ENCODE peak calls at places on chromosomes 4 and X, in eight cellular contexts. N is mesendoderm; D is CD8-positive, alpha-beta T cell; W is stimulated activated CD4-positive, alpha-beta T cell treated with anti-CD3 and anti-CD28 coated beads, TNF-alpha, amount 100 ng/mL, for 1 hour; T is H4; Y is cardiac fibroblast; O is iris pigment epithelial cell; I is germinal center. X is an unnamed sample.

GRCh38 chrX:140744085-140744484 is 34.5 kb downstream of the LINC00632 start:
- DNase-seq in N (peak), D (no peak), W (no peak), T (no peak), Y (no peak), O (no peak), I (no peak), X (no peak)

GRCh38 chrX:47145408-47146120 is 543 bp downstream of the RBM10 start:
- DNase-seq in N (no peak), D (no peak), W (no peak), T (no peak), Y (no peak), O (no peak), I (peak), X (no peak)

GRCh38 chr4:76679691-76680090 is 218.3 kb downstream of the SOWAHB start:
- DNase-seq in N (peak), D (no peak), W (no peak), T (no peak), Y (no peak), O (no peak), I (no peak), X (no peak)

GRCh38 chr4:174713181-174713580 is 115.9 kb downstream of the GLRA3 start:
- DNase-seq in N (peak), D (no peak), W (no peak), T (no peak), Y (no peak), O (no peak), I (no peak), X (no peak)

GRCh38 chr4:168723020-168723419 is 226.2 kb downstream of the PALLD start:
- DNase-seq in N (no peak), D (no peak), W (no peak), T (peak), Y (peak), O (peak), I (no peak), X (peak)

GRCh38 chrX:72255445-72255844 is 16.6 kb upstream of the ERCC6L start:
- DNase-seq in N (no peak), D (no peak), W (no peak), T (no peak), Y (no peak), O (no peak), I (no peak), X (no peak)

GRCh38 chrX:140709421-140709846 is at the start of gene LINC00632:
- DNase-seq in N (peak), D (no peak), W (no peak), T (no peak), Y (no peak), O (no peak), I (no peak), X (no peak)

GRCh38 chr4:135250040-135250439 is 1048.5 kb upstream of the PABPC4L start:
- DNase-seq in N (peak), D (no peak), W (no peak), T (no peak), Y (no peak), O (no peak), I (no peak), X (no peak)

GRCh38 chr4:148444296-148445070 is 2.3 kb upstream of the NR3C2 start:
- DNase-seq in N (peak), D (peak), W (peak), T (no peak), Y (no peak), O (peak), I (peak), X (no peak)

GRCh38 chr4:77172336-77172735 is 15.3 kb downstream of the CCNG2 start:
- DNase-seq in N (no peak), D (no peak), W (no peak), T (peak), Y (peak), O (peak), I (no peak), X (peak)

GRCh38 chr4:84971319-84971932 is 4.9 kb upstream of the WDFY3 start:
- DNase-seq in N (peak), D (no peak), W (no peak), T (peak), Y (peak), O (peak), I (no peak), X (peak)

GRCh38 chr4:100995671-100996070 is 351.7 kb downstream of the PPP3CA start:
- DNase-seq in N (peak), D (no peak), W (no peak), T (no peak), Y (no peak), O (no peak), I (no peak), X (no peak)

GRCh38 chrX:155662297-155662696 is 49.5 kb upstream of the TMLHE start:
- DNase-seq in N (peak), D (no peak), W (no peak), T (no peak), Y (peak), O (peak), I (no peak), X (peak)

GRCh38 chr4:177562163-177562562 is 119.9 kb upstream of the AGA start:
- DNase-seq in N (no peak), D (no peak), W (no peak), T (no peak), Y (no peak), O (no peak), I (no peak), X (no peak)

GRCh38 chrX:51899741-51900140 is 6.3 kb downstream of the MAGED1 start:
- DNase-seq in N (no peak), D (no peak), W (no peak), T (no peak), Y (peak), O (peak), I (no peak), X (no peak)

GRCh38 chrX:119410027-119410819 is 11.1 kb downstream of the SLC25A43 start:
- DNase-seq in N (peak), D (no peak), W (no peak), T (peak), Y (peak), O (peak), I (no peak), X (peak)

GRCh38 chr4:10336471-10336870 is 120.8 kb downstream of the ZNF518B start:
- DNase-seq in N (peak), D (no peak), W (no peak), T (no peak), Y (no peak), O (no peak), I (no peak), X (no peak)

GRCh38 chr4:97027989-97028388 is 1115.3 kb downstream of the STPG2 start:
- DNase-seq in N (no peak), D (no peak), W (no peak), T (no peak), Y (no peak), O (no peak), I (no peak), X (no peak)

X was measured in HCEC 1CT.